ENCODE peak calls at places on chromosomes 2 and 18, in eight cellular contexts. O is trophoblast cell; I is neural crest cell; K is aorta; Q is CD4-positive, CD25-positive, alpha-beta regulatory T cell; X is Calu3; H is NCI-H774; Z is effector CD4-positive, alpha-beta T cell. B is an unnamed sample.

GRCh38 chr2:113996826-113997599 is 107.1 kb downstream of the ACTR3 start:
- DNase-seq in Q (no peak), K (no peak), I (no peak), O (no peak), X (no peak), H (no peak), Z (no peak), B (no peak)

GRCh38 chr2:227374158-227374557 is 4.9 kb downstream of the TM4SF20 start:
- DNase-seq in K (no peak), H (no peak), Z (no peak), X (no peak), Q (no peak), O (no peak), I (no peak), B (no peak)

GRCh38 chr18:42425025-42425424 is 470.0 kb downstream of the PIK3C3 start:
- DNase-seq in H (no peak), Q (no peak), O (no peak), Z (no peak), X (no peak), I (no peak), K (no peak), B (no peak)

GRCh38 chr2:45014016-45014702 is 4.9 kb upstream of the SIX2 start:
- DNase-seq in Q (no peak), O (no peak), K (peak; percentile 91), I (peak; percentile 61), X (no peak), Z (no peak), H (peak; percentile 52), B (peak; percentile 13)

GRCh38 chr2:195563857-195564512 is 93.0 kb upstream of the SLC39A10 start:
- DNase-seq in I (no peak), H (no peak), O (peak; percentile 52), X (no peak), Z (no peak), K (no peak), Q (peak; percentile 44), B (no peak)

GRCh38 chr18:12366379-12366778 is 10.6 kb downstream of the AFG3L2 start:
- DNase-seq in X (no peak), Q (no peak), H (no peak), I (no peak), O (no peak), Z (no peak), K (no peak), B (no peak)

GRCh38 chr2:234169676-234170075 is 119.2 kb downstream of the SPP2 start:
- DNase-seq in K (no peak), Q (no peak), Z (no peak), O (no peak), X (no peak), H (no peak), I (no peak), B (no peak)

GRCh38 chr18:48100168-48100495 is 169.7 kb upstream of the SMAD2 start:
- DNase-seq in Q (no peak), O (no peak), Z (no peak), X (no peak), K (no peak), H (no peak), I (no peak), B (no peak)

GRCh38 chr2:222305510-222306392 is 7.0 kb upstream of the PAX3 start:
- DNase-seq in I (peak; percentile 34), Q (no peak), O (no peak), H (no peak), K (peak; percentile 77), Z (no peak), X (peak; percentile 36), B (peak; percentile 76)

GRCh38 chr2:45403036-45403435 is 208.0 kb downstream of the SRBD1 start:
- DNase-seq in O (no peak), K (no peak), H (no peak), X (no peak), I (no peak), Q (no peak), Z (no peak), B (no peak)

GRCh38 chr2:102841107-102841840 is 79.4 kb downstream of the TMEM182 start:
- DNase-seq in K (no peak), H (peak; percentile 28), Z (no peak), X (peak; percentile 63), I (peak; percentile 68), Q (no peak), O (peak; percentile 30), B (peak; percentile 81)

GRCh38 chr2:88638743-88639142 is 11.5 kb upstream of the EIF2AK3 start:
- DNase-seq in I (no peak), K (no peak), Q (no peak), H (no peak), O (no peak), Z (no peak), X (no peak), B (no peak)

GRCh38 chr18:24160086-24160485 is 21.2 kb downstream of the CABYR start:
- DNase-seq in H (no peak), O (no peak), Z (no peak), K (no peak), I (no peak), Q (no peak), X (no peak), B (no peak)

GRCh38 chr2:42199002-42199401 is 29.8 kb downstream of the EML4 start:
- DNase-seq in Q (no peak), X (no peak), Z (no peak), I (no peak), O (no peak), K (no peak), H (no peak), B (no peak)

GRCh38 chr2:138279871-138280270 is 221.7 kb upstream of the SPOPL start:
- DNase-seq in O (no peak), X (no peak), I (no peak), K (no peak), H (no peak), Q (no peak), Z (no peak), B (no peak)

GRCh38 chr2:174026122-174026845 is 61.1 kb upstream of the SP3 start:
- DNase-seq in I (no peak), X (no peak), K (no peak), Z (no peak), Q (no peak), H (no peak), O (peak; percentile 94), B (no peak)

GRCh38 chr2:235709969-235710879 is 216.4 kb downstream of the AGAP1 start:
- DNase-seq in K (no peak), O (no peak), Q (no peak), I (no peak), H (no peak), Z (no peak), X (peak; percentile 21), B (no peak)

GRCh38 chr18:12656671-12657047 is 1.2 kb downstream of the SPIRE1 start:
- DNase-seq in Z (no peak), Q (no peak), H (no peak), X (no peak), I (no peak), O (no peak), K (no peak), B (no peak)

GRCh38 chr18:79429785-79430281 is 34.1 kb downstream of the NFATC1 start:
- DNase-seq in Q (no peak), I (no peak), K (no peak), X (no peak), H (no peak), Z (no peak), O (no peak), B (no peak)

GRCh38 chr2:60567919-60568874 is 14.7 kb upstream of the BCL11A start:
- DNase-seq in O (no peak), Z (no peak), K (no peak), H (no peak), X (no peak), I (no peak), Q (no peak), B (peak; percentile 50)

GRCh38 chr18:7946724-7947377 is 379.7 kb downstream of the PTPRM start:
- DNase-seq in K (no peak), X (peak; percentile 64), I (no peak), O (no peak), Q (peak; percentile 6), Z (no peak), H (peak; percentile 32), B (no peak)

GRCh38 chr18:61546598-61546997 is 213.4 kb downstream of the CDH20 start:
- DNase-seq in Z (no peak), H (no peak), K (no peak), X (no peak), I (no peak), Q (no peak), O (no peak), B (no peak)

GRCh38 chr18:66734451-66734850 is 130.6 kb upstream of the CDH19 start:
- DNase-seq in Z (no peak), O (no peak), I (no peak), K (no peak), X (no peak), Q (no peak), H (no peak), B (no peak)

GRCh38 chr2:100853909-100854810 is 34.2 kb downstream of the NPAS2 start:
- DNase-seq in X (no peak), Z (no peak), I (no peak), H (no peak), O (no peak), Q (no peak), K (no peak), B (no peak)

GRCh38 chr2:44801289-44801675 is 140.2 kb upstream of the SIX3 start:
- DNase-seq in H (no peak), K (no peak), O (no peak), Q (no peak), Z (no peak), I (no peak), X (no peak), B (peak; percentile 24)

GRCh38 chr2:237717366-237718276 is 81.0 kb upstream of the RBM44 start:
- DNase-seq in H (no peak), Q (no peak), X (no peak), Z (no peak), I (no peak), O (no peak), K (no peak), B (no peak)

GRCh38 chr2:225600865-225601264 is 201.4 kb downstream of the NYAP2 start:
- DNase-seq in H (no peak), Q (no peak), O (no peak), I (no peak), K (no peak), X (no peak), Z (no peak), B (no peak)

GRCh38 chr2:238520359-238520886 is 93.7 kb downstream of the ASB1 start:
- DNase-seq in X (no peak), K (no peak), I (no peak), O (no peak), H (no peak), Z (no peak), Q (no peak), B (no peak)

GRCh38 chr2:174535757-174536703 is 49.2 kb upstream of the GPR155 start:
- DNase-seq in I (no peak), O (peak; percentile 95), K (no peak), Z (no peak), X (no peak), H (peak; percentile 56), Q (no peak), B (no peak)